ENCODE peak calls at places on chromosomes 4 and X, in seven cellular contexts. T is SK-N-SH, N is K562, D is NT2/D1, Q is H1, V is HepG2, R is HCT116. H is an unnamed sample.

GRCh38 chrX:110050386-110050785 is 47.5 kb downstream of the TMEM164 start:
- DNase-seq in T (no peak), N (no peak), D (no peak), Q (no peak), V (no peak), R (no peak), H (no peak)

GRCh38 chr4:78560296-78560963 is 8.9 kb downstream of the ANXA3 start:
- DNase-seq in T (no peak), N (no peak), D (no peak), Q (no peak), V (no peak), R (peak), H (no peak)

GRCh38 chr4:187480146-187481145 is 515.1 kb upstream of the ZFP42 start:
- DNase-seq in T (no peak), N (no peak), D (no peak), Q (no peak), V (no peak), R (no peak), H (no peak)

GRCh38 chrX:110216027-110216426 is 101.9 kb downstream of the AMMECR1 start:
- DNase-seq in T (no peak), N (no peak), D (no peak), Q (no peak), V (no peak), R (no peak), H (no peak)

GRCh38 chrX:115616943-115617563 is 56.1 kb downstream of the PLS3 start:
- DNase-seq in T (peak), N (no peak), D (peak), Q (no peak), V (no peak), R (peak), H (peak)

GRCh38 chrX:131025336-131025735 is 32.8 kb upstream of the ARHGAP36 start:
- DNase-seq in T (no peak), N (no peak), D (no peak), Q (no peak), V (peak), R (no peak), H (no peak)

GRCh38 chrX:20231598-20231997 is 35.1 kb downstream of the RPS6KA3 start:
- DNase-seq in T (no peak), N (no peak), D (no peak), Q (no peak), V (no peak), R (no peak), H (no peak)

GRCh38 chr4:138875886-138876608 is 139.5 kb upstream of the NOCT start:
- DNase-seq in T (no peak), N (no peak), D (peak), Q (no peak), V (no peak), R (peak), H (no peak)

GRCh38 chr4:181807771-181808170 is 435.4 kb upstream of the TENM3 start:
- DNase-seq in T (no peak), N (no peak), D (no peak), Q (no peak), V (no peak), R (no peak), H (no peak)

GRCh38 chrX:48961585-48962091 is 4.2 kb upstream of the OTUD5 start:
- DNase-seq in T (no peak), N (peak), D (no peak), Q (no peak), V (peak), R (no peak), H (no peak)

GRCh38 chrX:2703991-2704369 is 12.9 kb downstream of the CD99 start:
- DNase-seq in T (no peak), N (no peak), D (no peak), Q (no peak), V (no peak), R (no peak), H (no peak)

GRCh38 chr4:71093745-71094144 is 100.3 kb downstream of the DCK start:
- DNase-seq in T (no peak), N (no peak), D (no peak), Q (no peak), V (no peak), R (no peak), H (no peak)

GRCh38 chr4:71094201-71094600 is 100.8 kb downstream of the DCK start:
- DNase-seq in T (no peak), N (no peak), D (no peak), Q (no peak), V (no peak), R (no peak), H (no peak)

GRCh38 chr4:71095141-71095939 is 101.9 kb downstream of the DCK start:
- DNase-seq in T (no peak), N (no peak), D (no peak), Q (no peak), V (no peak), R (no peak), H (no peak)
- TF ChIP-seq YY1 in T (no peak), N (no peak), D (no peak), Q (no peak), V (no peak), R (no peak), H (no peak)

DNA sequence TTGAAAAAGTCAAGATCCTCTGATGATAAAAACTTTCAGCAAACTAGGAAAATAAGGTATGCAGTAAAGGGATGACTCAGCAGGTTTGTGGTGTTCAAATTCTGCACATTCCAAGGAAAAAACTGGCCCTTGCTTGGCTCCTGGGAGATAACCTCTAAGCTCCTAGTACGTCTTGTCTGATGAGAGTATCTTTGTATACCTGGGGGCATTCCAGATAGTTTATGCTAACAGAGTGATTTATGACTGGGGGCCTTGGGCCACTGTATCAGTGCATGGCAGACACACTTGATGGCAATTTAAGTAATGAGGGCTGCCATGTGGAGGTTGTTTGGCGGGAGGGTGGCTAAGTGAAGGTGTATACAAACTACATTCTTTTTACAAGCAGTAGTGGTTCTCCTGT is 56.9 kb downstream of the NSG1 start:
- DNase-seq in T (no peak), N (peak), D (no peak), Q (no peak), V (no peak), R (no peak), H (no peak)
- TF ChIP-seq YY1 in T (no peak), N (no peak), D (no peak), Q (no peak), V (no peak), R (no peak), H (no peak)

GRCh38 chr4:52592287-52592686 is 66.8 kb downstream of the USP46 start:
- DNase-seq in T (no peak), N (peak), D (no peak), Q (no peak), V (no peak), R (no peak), H (no peak)

GRCh38 chr4:52586069-52586468 is 73.0 kb downstream of the USP46 start:
- DNase-seq in T (no peak), N (no peak), D (no peak), Q (no peak), V (no peak), R (no peak), H (no peak)

GRCh38 chr4:52588097-52588496 is 71.0 kb downstream of the USP46 start:
- DNase-seq in T (peak), N (peak), D (peak), Q (peak), V (peak), R (peak), H (no peak)

GRCh38 chr4:52585379-52585778 is 73.7 kb downstream of the USP46 start:
- DNase-seq in T (no peak), N (no peak), D (no peak), Q (no peak), V (no peak), R (no peak), H (no peak)

DNA sequence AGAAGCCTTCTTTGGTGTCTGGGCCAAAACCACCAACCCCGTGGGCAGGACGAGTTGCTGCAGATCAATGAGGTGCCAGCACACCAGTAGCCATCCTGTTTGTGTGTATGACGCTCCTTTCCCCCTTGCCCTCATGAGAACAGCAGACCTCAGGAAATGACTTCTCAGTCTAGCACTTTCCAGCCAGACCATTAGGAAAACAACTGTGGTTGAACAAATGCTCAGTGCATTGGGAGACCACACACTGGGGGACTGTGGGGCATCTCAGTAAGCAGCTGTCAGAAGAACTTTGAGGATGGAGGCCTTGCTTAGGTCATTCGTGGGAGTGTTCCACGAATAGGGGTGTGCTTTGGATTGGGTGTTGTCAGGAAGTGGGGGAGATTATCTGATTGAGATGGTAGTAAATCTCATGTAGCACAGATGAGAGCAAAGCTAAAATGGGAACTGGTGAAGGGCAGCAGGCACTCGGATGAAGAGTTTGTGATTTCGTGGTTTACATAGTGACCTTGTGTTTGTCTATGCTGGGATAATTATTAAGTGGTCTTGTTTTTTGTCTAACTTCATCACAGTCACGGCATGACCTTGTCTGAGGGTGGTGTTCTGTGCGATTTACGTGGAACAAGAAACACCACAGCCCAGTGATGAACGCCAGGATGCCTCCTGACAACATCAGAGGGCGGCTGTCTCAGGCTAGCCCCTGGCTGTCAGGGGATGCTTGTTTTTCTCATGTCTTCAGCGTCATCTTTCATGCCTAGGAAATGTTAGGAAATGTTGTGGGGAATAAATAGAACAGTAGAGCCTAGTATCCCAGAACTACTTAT is 70.1 kb downstream of the USP46 start:
- DNase-seq in T (no peak), N (no peak), D (no peak), Q (no peak), V (no peak), R (no peak), H (no peak)
- TF ChIP-seq YY1 in T (no peak), N (no peak), D (no peak), Q (no peak), V (no peak), R (no peak), H (no peak)

GRCh38 chrX:139196890-139197289 is 333.6 kb upstream of the F9 start:
- DNase-seq in T (no peak), N (no peak), D (no peak), Q (no peak), V (no peak), R (no peak), H (no peak)
- TF ChIP-seq YY1 in T (no peak), N (no peak), D (no peak), Q (no peak), V (no peak), R (no peak), H (no peak)

GRCh38 chr4:180726611-180727010 is 1516.6 kb upstream of the TENM3 start:
- DNase-seq in T (no peak), N (no peak), D (no peak), Q (no peak), V (no peak), R (no peak), H (no peak)

GRCh38 chr4:180717451-180717850 is 1525.8 kb upstream of the TENM3 start:
- DNase-seq in T (no peak), N (no peak), D (no peak), Q (no peak), V (no peak), R (no peak), H (no peak)

DNA sequence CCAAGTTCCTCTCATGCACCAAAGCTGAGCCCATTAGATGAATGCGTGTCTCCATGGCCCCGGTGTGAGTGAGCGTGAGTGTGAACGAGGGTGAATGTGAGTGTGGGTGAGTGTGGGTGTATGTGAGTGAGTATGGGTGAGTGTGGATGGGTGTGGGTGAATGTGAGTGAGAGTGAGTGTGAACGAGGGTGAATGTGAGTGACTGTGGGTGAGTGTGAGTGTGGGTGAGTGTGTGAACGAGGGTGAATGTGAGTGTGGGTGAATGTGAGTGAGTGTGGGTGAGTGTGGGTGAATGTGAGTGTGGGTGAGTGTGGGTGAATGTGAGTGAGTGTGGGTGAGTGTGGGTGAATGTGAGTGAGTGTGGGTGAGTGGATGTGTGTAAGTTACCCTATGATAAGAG is 1521.8 kb upstream of the TENM3 start:
- DNase-seq in T (no peak), N (no peak), D (no peak), Q (no peak), V (no peak), R (no peak), H (no peak)
- TF ChIP-seq YY1 in T (no peak), N (no peak), D (no peak), Q (no peak), V (no peak), R (no peak), H (no peak)